ENCODE peak calls at places on chromosomes 3 and 15, in seven cellular contexts. One of them, this sample, is unnamed.

GRCh38 chr3:150242220-150242938 is 165.7 kb upstream of the TSC22D2 start:
- DNase-seq in GM23338: peak; percentile 68
- DNase-seq in MM.1S: no peak
- DNase-seq in PC-3: peak; percentile 52
- DNase-seq in OCI-LY7: no peak
- DNase-seq in neural progenitor cell: no peak
- DNase-seq in hepatocyte: no peak
- DNase-seq in this sample: no peak

GRCh38 chr3:32448686-32449474 is 53.8 kb downstream of the CMTM6 start:
- DNase-seq in hepatocyte: no peak
- DNase-seq in OCI-LY7: no peak
- DNase-seq in MM.1S: no peak
- DNase-seq in neural progenitor cell: no peak
- DNase-seq in GM23338: no peak
- DNase-seq in PC-3: no peak
- DNase-seq in this sample: no peak

GRCh38 chr3:194592798-194593752 is 40.1 kb downstream of the TMEM44 start:
- DNase-seq in PC-3: peak; percentile 99
- DNase-seq in MM.1S: peak; percentile 20
- DNase-seq in hepatocyte: peak; percentile 67
- DNase-seq in neural progenitor cell: no peak
- DNase-seq in GM23338: no peak
- DNase-seq in OCI-LY7: peak; percentile 20
- DNase-seq in this sample: peak; percentile 91

GRCh38 chr15:77577350-77577749 is 55.4 kb downstream of the LINGO1 start:
- DNase-seq in neural progenitor cell: peak; percentile 66
- DNase-seq in GM23338: no peak
- DNase-seq in PC-3: no peak
- DNase-seq in OCI-LY7: no peak
- DNase-seq in MM.1S: no peak
- DNase-seq in hepatocyte: no peak
- DNase-seq in this sample: no peak

GRCh38 chr3:113552851-113553250 is 20.5 kb downstream of the SIDT1 start:
- DNase-seq in PC-3: peak; percentile 26
- DNase-seq in MM.1S: no peak
- DNase-seq in OCI-LY7: peak; percentile 26
- DNase-seq in GM23338: peak; percentile 28
- DNase-seq in neural progenitor cell: no peak
- DNase-seq in hepatocyte: no peak
- DNase-seq in this sample: no peak

GRCh38 chr3:129525341-129525968 is 3.0 kb upstream of the RHO start:
- DNase-seq in hepatocyte: no peak
- DNase-seq in GM23338: no peak
- DNase-seq in neural progenitor cell: no peak
- DNase-seq in PC-3: no peak
- DNase-seq in MM.1S: no peak
- DNase-seq in OCI-LY7: no peak
- DNase-seq in this sample: no peak

GRCh38 chr3:139522421-139522820 is 17.1 kb downstream of the RBP1 start:
- DNase-seq in PC-3: no peak
- DNase-seq in neural progenitor cell: no peak
- DNase-seq in OCI-LY7: no peak
- DNase-seq in GM23338: peak; percentile 67
- DNase-seq in MM.1S: no peak
- DNase-seq in hepatocyte: no peak
- DNase-seq in this sample: no peak

GRCh38 chr15:90679959-90680358 is 37.2 kb upstream of the BLM start:
- DNase-seq in MM.1S: no peak
- DNase-seq in neural progenitor cell: no peak
- DNase-seq in OCI-LY7: no peak
- DNase-seq in PC-3: no peak
- DNase-seq in hepatocyte: no peak
- DNase-seq in GM23338: no peak
- DNase-seq in this sample: no peak

GRCh38 chr3:2714856-2715255 is 395.3 kb downstream of the IL5RA start:
- DNase-seq in PC-3: no peak
- DNase-seq in MM.1S: peak; percentile 37
- DNase-seq in OCI-LY7: no peak
- DNase-seq in hepatocyte: no peak
- DNase-seq in neural progenitor cell: no peak
- DNase-seq in GM23338: no peak
- DNase-seq in this sample: no peak

GRCh38 chr3:144039661-144040060 is 68.0 kb downstream of the DIPK2A start:
- DNase-seq in OCI-LY7: no peak
- DNase-seq in PC-3: peak; percentile 81
- DNase-seq in hepatocyte: no peak
- DNase-seq in MM.1S: no peak
- DNase-seq in GM23338: no peak
- DNase-seq in neural progenitor cell: no peak
- DNase-seq in this sample: no peak

GRCh38 chr15:28974142-28974541 is 88.4 kb downstream of the APBA2 start:
- DNase-seq in neural progenitor cell: no peak
- DNase-seq in MM.1S: no peak
- DNase-seq in PC-3: no peak
- DNase-seq in hepatocyte: no peak
- DNase-seq in GM23338: no peak
- DNase-seq in OCI-LY7: no peak
- DNase-seq in this sample: no peak

GRCh38 chr3:191244242-191244867 is 45.3 kb downstream of the OSTN start:
- DNase-seq in hepatocyte: no peak
- DNase-seq in MM.1S: peak; percentile 49
- DNase-seq in GM23338: no peak
- DNase-seq in PC-3: peak; percentile 56
- DNase-seq in OCI-LY7: peak; percentile 57
- DNase-seq in neural progenitor cell: no peak
- DNase-seq in this sample: no peak

DNA sequence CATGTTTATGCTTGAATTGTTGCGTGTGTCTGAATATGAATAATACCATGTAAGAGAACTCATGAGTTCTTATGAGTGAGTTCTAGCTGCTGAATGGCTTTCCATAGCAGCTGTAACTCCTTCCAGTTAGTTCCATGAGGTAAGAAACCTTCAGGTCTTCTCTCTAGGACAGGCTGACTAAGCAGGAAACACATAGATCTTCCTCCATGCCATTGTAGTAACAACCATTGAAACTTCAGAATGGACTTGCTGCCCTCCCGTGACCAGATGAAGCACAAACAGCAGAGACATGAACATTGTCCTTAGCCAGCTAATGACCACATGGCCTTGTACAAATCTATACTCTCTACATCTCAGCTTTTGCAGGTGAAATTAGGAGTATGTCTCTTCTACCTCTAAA is 200.0 kb downstream of the ZNF385D start:
- DNase-seq in GM23338: peak; percentile 28
- DNase-seq in neural progenitor cell: no peak
- DNase-seq in OCI-LY7: no peak
- DNase-seq in MM.1S: no peak
- DNase-seq in hepatocyte: peak; percentile 14
- DNase-seq in PC-3: peak; percentile 38
- DNase-seq in this sample: no peak
- TF ChIP-seq CTCF in GM23338: peak; percentile 61
- TF ChIP-seq CTCF in neural progenitor cell: peak; percentile 19
- TF ChIP-seq CTCF in OCI-LY7: no peak
- TF ChIP-seq CTCF in MM.1S: no peak
- TF ChIP-seq CTCF in hepatocyte: peak; percentile 31
- TF ChIP-seq CTCF in PC-3: peak; percentile 32
- TF ChIP-seq CTCF in this sample: no peak

GRCh38 chr15:94674251-94674650 is 442.9 kb downstream of the MCTP2 start:
- DNase-seq in GM23338: no peak
- DNase-seq in neural progenitor cell: no peak
- DNase-seq in OCI-LY7: no peak
- DNase-seq in PC-3: no peak
- DNase-seq in MM.1S: no peak
- DNase-seq in hepatocyte: no peak
- DNase-seq in this sample: no peak

GRCh38 chr15:94673801-94674200 is 442.4 kb downstream of the MCTP2 start:
- DNase-seq in OCI-LY7: no peak
- DNase-seq in GM23338: no peak
- DNase-seq in MM.1S: no peak
- DNase-seq in neural progenitor cell: no peak
- DNase-seq in hepatocyte: no peak
- DNase-seq in PC-3: no peak
- DNase-seq in this sample: no peak

GRCh38 chr15:94671845-94672524 is 440.6 kb downstream of the MCTP2 start:
- DNase-seq in GM23338: peak; percentile 71
- DNase-seq in PC-3: peak; percentile 9
- DNase-seq in hepatocyte: peak; percentile 70
- DNase-seq in neural progenitor cell: peak; percentile 81
- DNase-seq in OCI-LY7: no peak
- DNase-seq in MM.1S: no peak
- DNase-seq in this sample: no peak

GRCh38 chr15:94667109-94667508 is 435.7 kb downstream of the MCTP2 start:
- DNase-seq in hepatocyte: no peak
- DNase-seq in GM23338: no peak
- DNase-seq in PC-3: no peak
- DNase-seq in neural progenitor cell: no peak
- DNase-seq in OCI-LY7: no peak
- DNase-seq in MM.1S: no peak
- DNase-seq in this sample: no peak

DNA sequence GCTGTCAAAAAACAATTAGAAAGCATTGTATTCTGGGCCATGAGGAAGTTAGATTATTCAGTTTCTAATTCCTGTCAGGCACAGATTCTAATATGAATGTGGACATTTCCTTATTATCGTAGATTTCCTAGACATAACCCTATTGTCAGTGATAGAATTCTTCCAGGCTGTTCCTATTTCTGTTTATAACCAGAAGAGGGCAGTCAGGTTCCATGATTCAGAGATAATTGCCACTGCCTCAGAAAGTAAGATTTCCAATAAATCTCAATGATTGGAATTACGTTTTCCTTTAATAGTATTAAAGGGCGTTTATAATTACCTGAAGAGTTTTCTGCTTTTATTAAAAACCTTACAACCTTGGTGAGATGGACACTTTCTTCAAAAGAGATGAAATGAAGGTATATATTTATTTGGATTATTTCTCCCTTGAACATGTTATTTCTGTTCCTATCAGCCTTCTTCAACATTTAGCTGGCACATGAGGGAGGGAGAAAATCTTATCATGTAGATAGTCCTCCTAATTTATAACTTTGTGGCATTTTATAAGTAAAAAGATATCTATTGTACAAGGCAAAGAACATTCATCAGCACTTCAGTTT is 439.2 kb downstream of the MCTP2 start:
- DNase-seq in neural progenitor cell: peak; percentile 61
- DNase-seq in GM23338: peak; percentile 57
- DNase-seq in MM.1S: peak; percentile 18
- DNase-seq in OCI-LY7: peak; percentile 35
- DNase-seq in hepatocyte: peak; percentile 58
- DNase-seq in PC-3: peak; percentile 60
- DNase-seq in this sample: peak; percentile 15
- TF ChIP-seq EZH2phosphoT487 in neural progenitor cell: no peak
- TF ChIP-seq EZH2phosphoT487 in GM23338: no peak
- TF ChIP-seq EZH2phosphoT487 in MM.1S: no peak
- TF ChIP-seq EZH2phosphoT487 in OCI-LY7: no peak
- TF ChIP-seq EZH2phosphoT487 in hepatocyte: no peak
- TF ChIP-seq EZH2phosphoT487 in PC-3: no peak
- TF ChIP-seq EZH2phosphoT487 in this sample: no peak

DNA sequence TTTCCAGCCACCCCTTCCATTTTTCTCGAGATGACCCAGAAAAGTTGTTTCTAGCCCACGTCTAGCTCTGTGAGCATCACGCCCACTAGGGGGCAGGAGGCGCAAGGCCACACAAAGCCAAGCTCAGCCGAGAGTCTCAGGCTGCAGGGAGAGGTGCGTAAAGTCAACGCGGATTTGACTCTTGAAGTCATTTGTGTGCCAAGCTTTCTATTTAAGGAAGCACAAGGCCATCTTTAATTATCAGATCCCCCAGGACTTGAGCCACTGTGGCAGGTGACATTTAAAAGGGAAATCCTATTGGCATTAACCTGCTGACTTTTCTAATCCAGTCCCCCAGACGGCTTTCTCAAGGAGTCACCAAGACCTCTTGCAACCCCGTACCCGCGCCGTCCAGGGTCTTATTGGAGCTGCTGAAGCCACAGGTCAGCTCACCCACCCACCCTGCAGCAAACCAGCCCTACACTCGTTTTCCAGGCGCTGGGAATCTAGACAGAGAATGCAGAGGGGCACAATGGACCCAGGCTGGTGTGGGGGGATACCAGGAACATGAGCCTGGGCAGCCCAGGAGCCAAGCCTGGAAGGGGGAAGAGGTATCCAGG is 62.1 kb downstream of the CAPN7 start:
- DNase-seq in PC-3: peak; percentile 91
- DNase-seq in GM23338: peak; percentile 95
- DNase-seq in neural progenitor cell: peak; percentile 92
- DNase-seq in OCI-LY7: peak; percentile 90
- DNase-seq in MM.1S: peak; percentile 83
- DNase-seq in hepatocyte: peak; percentile 93
- DNase-seq in this sample: peak; percentile 65
- H3K4me1 ChIP-seq in PC-3: peaks cover 22% of the 10 kb centered on the region
- H3K4me1 ChIP-seq in GM23338: no peaks in the 10 kb centered on the region
- H3K4me1 ChIP-seq in neural progenitor cell: no peaks in the 10 kb centered on the region
- H3K4me1 ChIP-seq in OCI-LY7: peaks cover 18% of the 10 kb centered on the region
- H3K4me1 ChIP-seq in MM.1S: no peaks in the 10 kb centered on the region
- H3K4me1 ChIP-seq in hepatocyte: peaks cover 3% of the 10 kb centered on the region
- H3K4me1 ChIP-seq in this sample: peaks cover 13% of the 10 kb centered on the region

DNA sequence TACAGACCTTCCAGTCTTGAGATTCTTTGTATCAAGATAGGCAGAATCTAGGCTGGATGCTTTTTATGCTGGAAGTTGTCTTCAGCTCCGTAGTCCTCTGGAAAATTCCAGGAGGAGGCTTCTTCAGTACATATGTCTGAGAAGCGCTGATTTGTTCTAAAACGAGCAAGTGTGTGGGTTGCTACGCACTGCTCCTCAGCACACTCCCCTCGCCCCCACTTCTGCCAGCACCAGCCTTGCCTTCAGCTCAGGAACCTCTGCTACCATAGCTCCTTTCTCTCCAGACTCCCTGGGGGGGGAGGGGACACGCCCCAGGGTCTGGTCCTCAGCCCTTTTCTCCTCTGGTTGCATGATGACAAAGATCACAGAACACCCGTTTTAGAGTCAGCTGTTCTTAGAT is 75.5 kb upstream of the TRA2B start:
- DNase-seq in OCI-LY7: no peak
- DNase-seq in neural progenitor cell: no peak
- DNase-seq in GM23338: no peak
- DNase-seq in PC-3: no peak
- DNase-seq in hepatocyte: no peak
- DNase-seq in MM.1S: no peak
- DNase-seq in this sample: no peak
- TF ChIP-seq CTCF in OCI-LY7: no peak
- TF ChIP-seq CTCF in neural progenitor cell: no peak
- TF ChIP-seq CTCF in GM23338: no peak
- TF ChIP-seq CTCF in PC-3: no peak
- TF ChIP-seq CTCF in hepatocyte: no peak
- TF ChIP-seq CTCF in MM.1S: no peak
- TF ChIP-seq CTCF in this sample: no peak

GRCh38 chr3:174466471-174467054 is 392.6 kb upstream of the NAALADL2 start:
- DNase-seq in GM23338: no peak
- DNase-seq in neural progenitor cell: peak; percentile 66
- DNase-seq in OCI-LY7: no peak
- DNase-seq in PC-3: no peak
- DNase-seq in MM.1S: no peak
- DNase-seq in hepatocyte: no peak
- DNase-seq in this sample: no peak
- TF ChIP-seq EZH2phosphoT487 in GM23338: no peak
- TF ChIP-seq EZH2phosphoT487 in neural progenitor cell: no peak
- TF ChIP-seq EZH2phosphoT487 in OCI-LY7: no peak
- TF ChIP-seq EZH2phosphoT487 in PC-3: no peak
- TF ChIP-seq EZH2phosphoT487 in MM.1S: no peak
- TF ChIP-seq EZH2phosphoT487 in hepatocyte: no peak
- TF ChIP-seq EZH2phosphoT487 in this sample: no peak

GRCh38 chr3:130894873-130895330 is 1.0 kb downstream of the ATP2C1 start:
- DNase-seq in neural progenitor cell: peak; percentile 17
- DNase-seq in MM.1S: no peak
- DNase-seq in OCI-LY7: no peak
- DNase-seq in PC-3: no peak
- DNase-seq in GM23338: peak; percentile 12
- DNase-seq in hepatocyte: peak; percentile 12
- DNase-seq in this sample: no peak
- H3K4me1 ChIP-seq in neural progenitor cell: peaks cover 44% of the 10 kb centered on the region
- H3K4me1 ChIP-seq in MM.1S: peaks cover 9% of the 10 kb centered on the region
- H3K4me1 ChIP-seq in OCI-LY7: peaks cover 34% of the 10 kb centered on the region
- H3K4me1 ChIP-seq in PC-3: peaks cover 14% of the 10 kb centered on the region
- H3K4me1 ChIP-seq in GM23338: peaks cover 38% of the 10 kb centered on the region
- H3K4me1 ChIP-seq in hepatocyte: peaks cover 3% of the 10 kb centered on the region
- H3K4me1 ChIP-seq in this sample: peaks cover 17% of the 10 kb centered on the region